ENCODE peak calls at places on chromosome 19, in ten cellular contexts. X is nucleus accumbens; L is EL; H is naive thymus-derived CD8-positive, alpha-beta T cell; G is tibial nerve; W is A549; Q is fibroblast of the aortic adventitia; J is NB4; R is NCI-H1105; S is stimulated activated CD4-positive, alpha-beta T cell treated with anti-CD3 and anti-CD28 coated beads, Interleukin-1b, Interleukin-23, amount 100 ng/mL, for 24 hours. C is an unnamed sample.

GRCh38 chr19:20482721-20483120 is 82.9 kb downstream of the ZNF737 start:
- DNase-seq in X (no peak), L (no peak), H (no peak), G (no peak), W (no peak), Q (no peak), J (no peak), R (no peak), S (no peak), C (no peak)

GRCh38 chr19:46009530-46010510 is 13.0 kb downstream of the PGLYRP1 start:
- DNase-seq in X (peak), L (peak), H (peak), G (peak), W (peak), Q (peak), J (peak), R (peak), S (peak), C (no peak)

GRCh38 chr19:12838182-12838890 is at the start of gene MAST1:
- DNase-seq in X (no peak), L (peak), H (peak), G (no peak), W (no peak), Q (no peak), J (peak), R (peak), S (no peak), C (no peak)

GRCh38 chr19:39178296-39179006 is 18.3 kb upstream of the NCCRP1 start:
- DNase-seq in X (no peak), L (no peak), H (no peak), G (no peak), W (no peak), Q (no peak), J (no peak), R (no peak), S (no peak), C (no peak)

GRCh38 chr19:42352216-42352892 is 26.9 kb downstream of the MEGF8 start:
- DNase-seq in X (peak), L (no peak), H (no peak), G (no peak), W (no peak), Q (no peak), J (no peak), R (peak), S (no peak), C (peak)

GRCh38 chr19:43595605-43595998 is 332 bp downstream of the IRGQ start:
- DNase-seq in X (no peak), L (no peak), H (no peak), G (no peak), W (no peak), Q (no peak), J (no peak), R (no peak), S (no peak), C (no peak)

GRCh38 chr19:38528931-38529330 is 88.8 kb downstream of the MAP4K1 start:
- DNase-seq in X (no peak), L (no peak), H (no peak), G (no peak), W (no peak), Q (no peak), J (no peak), R (no peak), S (no peak), C (no peak)

GRCh38 chr19:10361569-10362011 is 18.8 kb downstream of the TYK2 start:
- DNase-seq in X (no peak), L (no peak), H (no peak), G (no peak), W (no peak), Q (no peak), J (peak), R (no peak), S (no peak), C (no peak)

GRCh38 chr19:18173572-18174294 is at the start of gene IFI30:
- DNase-seq in X (no peak), L (peak), H (no peak), G (peak), W (peak), Q (peak), J (peak), R (peak), S (no peak), C (peak)

GRCh38 chr19:6260912-6261636 is 18.7 kb downstream of the MLLT1 start:
- DNase-seq in X (no peak), L (peak), H (peak), G (no peak), W (peak), Q (no peak), J (peak), R (no peak), S (no peak), C (no peak)

GRCh38 chr19:2391118-2391725 is 31.2 kb downstream of the TMPRSS9 start:
- DNase-seq in X (peak), L (peak), H (no peak), G (peak), W (peak), Q (peak), J (peak), R (peak), S (no peak), C (no peak)

GRCh38 chr19:12596927-12597548 is 13.6 kb downstream of the ZNF490 start:
- DNase-seq in X (peak), L (no peak), H (no peak), G (no peak), W (no peak), Q (no peak), J (no peak), R (no peak), S (no peak), C (no peak)

GRCh38 chr19:3506384-3507340 is 551 bp downstream of the FZR1 start:
- DNase-seq in X (no peak), L (peak), H (peak), G (peak), W (no peak), Q (no peak), J (peak), R (no peak), S (peak), C (no peak)

GRCh38 chr19:30091456-30091855 is 149.4 kb downstream of the URI1 start:
- DNase-seq in X (no peak), L (no peak), H (no peak), G (no peak), W (no peak), Q (no peak), J (no peak), R (no peak), S (no peak), C (no peak)

GRCh38 chr19:49635530-49636229 is 4.3 kb downstream of the RRAS start:
- DNase-seq in X (no peak), L (peak), H (no peak), G (no peak), W (no peak), Q (no peak), J (peak), R (no peak), S (no peak), C (no peak)

GRCh38 chr19:2690856-2691255 is 11.6 kb downstream of the GNG7 start:
- DNase-seq in X (no peak), L (no peak), H (no peak), G (no peak), W (no peak), Q (no peak), J (no peak), R (no peak), S (no peak), C (no peak)

GRCh38 chr19:48445256-48445605 is 552 bp upstream of the GRWD1 start:
- DNase-seq in X (peak), L (peak), H (no peak), G (peak), W (peak), Q (peak), J (peak), R (peak), S (no peak), C (no peak)

GRCh38 chr19:10717054-10717355 is 874 bp upstream of the DNM2 start:
- DNase-seq in X (no peak), L (no peak), H (no peak), G (no peak), W (no peak), Q (no peak), J (no peak), R (no peak), S (no peak), C (no peak)

GRCh38 chr19:35937345-35938281 is 1.4 kb downstream of the LRFN3 start:
- DNase-seq in X (no peak), L (no peak), H (no peak), G (no peak), W (no peak), Q (no peak), J (no peak), R (no peak), S (no peak), C (no peak)

GRCh38 chr19:17490411-17490810 is 20.1 kb downstream of the SLC27A1 start:
- DNase-seq in X (no peak), L (no peak), H (peak), G (no peak), W (no peak), Q (no peak), J (no peak), R (no peak), S (no peak), C (no peak)